ENCODE peak calls at places on chromosomes 16 and 17, in eight cellular contexts. One of them, this sample, is unnamed.

GRCh38 chr16:52843386-52843785 is 209.3 kb downstream of the CHD9NB start:
- DNase-seq in stimulated activated CD4-positive, alpha-beta T cell treated with anti-CD3 and anti-CD28 coated beads, TNF-alpha, amount 100 ng/mL, for 48 hours: no peak
- DNase-seq in endodermal cell: no peak
- DNase-seq in NCI-H146: no peak
- DNase-seq in M059J: no peak
- DNase-seq in stimulated activated CD8-positive, alpha-beta memory T cell treated with anti-CD3 and anti-CD28 coated beads, Interleukin-2, amount 100 ng/mL, for 1 hour: no peak
- DNase-seq in cardiac muscle cell: no peak
- DNase-seq in aorta: no peak
- DNase-seq in this sample: no peak

GRCh38 chr16:85384831-85385462 is 228.2 kb upstream of the GSE1 start:
- DNase-seq in stimulated activated CD4-positive, alpha-beta T cell treated with anti-CD3 and anti-CD28 coated beads, TNF-alpha, amount 100 ng/mL, for 48 hours: no peak
- DNase-seq in endodermal cell: no peak
- DNase-seq in NCI-H146: peak
- DNase-seq in M059J: no peak
- DNase-seq in stimulated activated CD8-positive, alpha-beta memory T cell treated with anti-CD3 and anti-CD28 coated beads, Interleukin-2, amount 100 ng/mL, for 1 hour: no peak
- DNase-seq in cardiac muscle cell: no peak
- DNase-seq in aorta: no peak
- DNase-seq in this sample: no peak

GRCh38 chr17:71486171-71486740 is 634.6 kb upstream of the SOX9 start:
- DNase-seq in stimulated activated CD4-positive, alpha-beta T cell treated with anti-CD3 and anti-CD28 coated beads, TNF-alpha, amount 100 ng/mL, for 48 hours: no peak
- DNase-seq in endodermal cell: no peak
- DNase-seq in NCI-H146: no peak
- DNase-seq in M059J: peak
- DNase-seq in stimulated activated CD8-positive, alpha-beta memory T cell treated with anti-CD3 and anti-CD28 coated beads, Interleukin-2, amount 100 ng/mL, for 1 hour: no peak
- DNase-seq in cardiac muscle cell: no peak
- DNase-seq in aorta: no peak
- DNase-seq in this sample: no peak

GRCh38 chr16:75219838-75220237 is 1.1 kb downstream of the CTRB1 start:
- DNase-seq in stimulated activated CD4-positive, alpha-beta T cell treated with anti-CD3 and anti-CD28 coated beads, TNF-alpha, amount 100 ng/mL, for 48 hours: no peak
- DNase-seq in endodermal cell: no peak
- DNase-seq in NCI-H146: no peak
- DNase-seq in M059J: no peak
- DNase-seq in stimulated activated CD8-positive, alpha-beta memory T cell treated with anti-CD3 and anti-CD28 coated beads, Interleukin-2, amount 100 ng/mL, for 1 hour: no peak
- DNase-seq in cardiac muscle cell: no peak
- DNase-seq in aorta: no peak
- DNase-seq in this sample: no peak

GRCh38 chr17:68322630-68323029 is 31.3 kb downstream of the ARSG start:
- DNase-seq in stimulated activated CD4-positive, alpha-beta T cell treated with anti-CD3 and anti-CD28 coated beads, TNF-alpha, amount 100 ng/mL, for 48 hours: no peak
- DNase-seq in endodermal cell: no peak
- DNase-seq in NCI-H146: no peak
- DNase-seq in M059J: no peak
- DNase-seq in stimulated activated CD8-positive, alpha-beta memory T cell treated with anti-CD3 and anti-CD28 coated beads, Interleukin-2, amount 100 ng/mL, for 1 hour: no peak
- DNase-seq in cardiac muscle cell: no peak
- DNase-seq in aorta: no peak
- DNase-seq in this sample: no peak

GRCh38 chr16:56815721-56816120 is 49.3 kb upstream of the SLC12A3 start:
- DNase-seq in stimulated activated CD4-positive, alpha-beta T cell treated with anti-CD3 and anti-CD28 coated beads, TNF-alpha, amount 100 ng/mL, for 48 hours: no peak
- DNase-seq in endodermal cell: no peak
- DNase-seq in NCI-H146: no peak
- DNase-seq in M059J: no peak
- DNase-seq in stimulated activated CD8-positive, alpha-beta memory T cell treated with anti-CD3 and anti-CD28 coated beads, Interleukin-2, amount 100 ng/mL, for 1 hour: no peak
- DNase-seq in cardiac muscle cell: no peak
- DNase-seq in aorta: no peak
- DNase-seq in this sample: no peak

GRCh38 chr16:17273142-17273561 is 197.6 kb downstream of the XYLT1 start:
- DNase-seq in stimulated activated CD4-positive, alpha-beta T cell treated with anti-CD3 and anti-CD28 coated beads, TNF-alpha, amount 100 ng/mL, for 48 hours: peak
- DNase-seq in endodermal cell: no peak
- DNase-seq in NCI-H146: no peak
- DNase-seq in M059J: peak
- DNase-seq in stimulated activated CD8-positive, alpha-beta memory T cell treated with anti-CD3 and anti-CD28 coated beads, Interleukin-2, amount 100 ng/mL, for 1 hour: no peak
- DNase-seq in cardiac muscle cell: peak
- DNase-seq in aorta: no peak
- DNase-seq in this sample: no peak

GRCh38 chr16:79286646-79287423 is 313.7 kb downstream of the MAF start:
- DNase-seq in stimulated activated CD4-positive, alpha-beta T cell treated with anti-CD3 and anti-CD28 coated beads, TNF-alpha, amount 100 ng/mL, for 48 hours: no peak
- DNase-seq in endodermal cell: peak
- DNase-seq in NCI-H146: peak
- DNase-seq in M059J: no peak
- DNase-seq in stimulated activated CD8-positive, alpha-beta memory T cell treated with anti-CD3 and anti-CD28 coated beads, Interleukin-2, amount 100 ng/mL, for 1 hour: no peak
- DNase-seq in cardiac muscle cell: no peak
- DNase-seq in aorta: no peak
- DNase-seq in this sample: no peak

GRCh38 chr17:65684631-65685030 is 123.2 kb upstream of the AXIN2 start:
- DNase-seq in stimulated activated CD4-positive, alpha-beta T cell treated with anti-CD3 and anti-CD28 coated beads, TNF-alpha, amount 100 ng/mL, for 48 hours: no peak
- DNase-seq in endodermal cell: no peak
- DNase-seq in NCI-H146: no peak
- DNase-seq in M059J: peak
- DNase-seq in stimulated activated CD8-positive, alpha-beta memory T cell treated with anti-CD3 and anti-CD28 coated beads, Interleukin-2, amount 100 ng/mL, for 1 hour: no peak
- DNase-seq in cardiac muscle cell: no peak
- DNase-seq in aorta: no peak
- DNase-seq in this sample: no peak

GRCh38 chr17:55708575-55708974 is 14.1 kb downstream of the TMEM100 start:
- DNase-seq in stimulated activated CD4-positive, alpha-beta T cell treated with anti-CD3 and anti-CD28 coated beads, TNF-alpha, amount 100 ng/mL, for 48 hours: no peak
- DNase-seq in endodermal cell: peak
- DNase-seq in NCI-H146: no peak
- DNase-seq in M059J: no peak
- DNase-seq in stimulated activated CD8-positive, alpha-beta memory T cell treated with anti-CD3 and anti-CD28 coated beads, Interleukin-2, amount 100 ng/mL, for 1 hour: no peak
- DNase-seq in cardiac muscle cell: no peak
- DNase-seq in aorta: no peak
- DNase-seq in this sample: no peak

GRCh38 chr16:29848420-29849297 is 14.4 kb downstream of the CDIPT start:
- DNase-seq in stimulated activated CD4-positive, alpha-beta T cell treated with anti-CD3 and anti-CD28 coated beads, TNF-alpha, amount 100 ng/mL, for 48 hours: peak
- DNase-seq in endodermal cell: peak
- DNase-seq in NCI-H146: peak
- DNase-seq in M059J: peak
- DNase-seq in stimulated activated CD8-positive, alpha-beta memory T cell treated with anti-CD3 and anti-CD28 coated beads, Interleukin-2, amount 100 ng/mL, for 1 hour: peak
- DNase-seq in cardiac muscle cell: peak
- DNase-seq in aorta: peak
- DNase-seq in this sample: peak

GRCh38 chr16:89863741-89864391 is 9.5 kb upstream of the TCF25 start:
- DNase-seq in stimulated activated CD4-positive, alpha-beta T cell treated with anti-CD3 and anti-CD28 coated beads, TNF-alpha, amount 100 ng/mL, for 48 hours: no peak
- DNase-seq in endodermal cell: no peak
- DNase-seq in NCI-H146: no peak
- DNase-seq in M059J: peak
- DNase-seq in stimulated activated CD8-positive, alpha-beta memory T cell treated with anti-CD3 and anti-CD28 coated beads, Interleukin-2, amount 100 ng/mL, for 1 hour: no peak
- DNase-seq in cardiac muscle cell: peak
- DNase-seq in aorta: no peak
- DNase-seq in this sample: no peak

GRCh38 chr17:51427259-51428255 is 167.2 kb downstream of the UTP18 start:
- DNase-seq in stimulated activated CD4-positive, alpha-beta T cell treated with anti-CD3 and anti-CD28 coated beads, TNF-alpha, amount 100 ng/mL, for 48 hours: peak
- DNase-seq in endodermal cell: no peak
- DNase-seq in NCI-H146: no peak
- DNase-seq in M059J: no peak
- DNase-seq in stimulated activated CD8-positive, alpha-beta memory T cell treated with anti-CD3 and anti-CD28 coated beads, Interleukin-2, amount 100 ng/mL, for 1 hour: peak
- DNase-seq in cardiac muscle cell: no peak
- DNase-seq in aorta: no peak
- DNase-seq in this sample: no peak

GRCh38 chr16:71552698-71553503 is 24.0 kb downstream of the TAT start:
- DNase-seq in stimulated activated CD4-positive, alpha-beta T cell treated with anti-CD3 and anti-CD28 coated beads, TNF-alpha, amount 100 ng/mL, for 48 hours: no peak
- DNase-seq in endodermal cell: peak
- DNase-seq in NCI-H146: no peak
- DNase-seq in M059J: no peak
- DNase-seq in stimulated activated CD8-positive, alpha-beta memory T cell treated with anti-CD3 and anti-CD28 coated beads, Interleukin-2, amount 100 ng/mL, for 1 hour: no peak
- DNase-seq in cardiac muscle cell: no peak
- DNase-seq in aorta: no peak
- DNase-seq in this sample: peak

GRCh38 chr16:57522960-57523359 is 13.4 kb downstream of the CCDC102A start:
- DNase-seq in stimulated activated CD4-positive, alpha-beta T cell treated with anti-CD3 and anti-CD28 coated beads, TNF-alpha, amount 100 ng/mL, for 48 hours: no peak
- DNase-seq in endodermal cell: no peak
- DNase-seq in NCI-H146: no peak
- DNase-seq in M059J: no peak
- DNase-seq in stimulated activated CD8-positive, alpha-beta memory T cell treated with anti-CD3 and anti-CD28 coated beads, Interleukin-2, amount 100 ng/mL, for 1 hour: no peak
- DNase-seq in cardiac muscle cell: no peak
- DNase-seq in aorta: no peak
- DNase-seq in this sample: no peak

GRCh38 chr17:38898291-38898679 is 27.1 kb upstream of the LASP1NB start:
- DNase-seq in stimulated activated CD4-positive, alpha-beta T cell treated with anti-CD3 and anti-CD28 coated beads, TNF-alpha, amount 100 ng/mL, for 48 hours: no peak
- DNase-seq in endodermal cell: no peak
- DNase-seq in NCI-H146: no peak
- DNase-seq in M059J: no peak
- DNase-seq in stimulated activated CD8-positive, alpha-beta memory T cell treated with anti-CD3 and anti-CD28 coated beads, Interleukin-2, amount 100 ng/mL, for 1 hour: no peak
- DNase-seq in cardiac muscle cell: no peak
- DNase-seq in aorta: no peak
- DNase-seq in this sample: no peak

GRCh38 chr17:33642002-33642401 is 348.9 kb upstream of the ASIC2 start:
- DNase-seq in stimulated activated CD4-positive, alpha-beta T cell treated with anti-CD3 and anti-CD28 coated beads, TNF-alpha, amount 100 ng/mL, for 48 hours: no peak
- DNase-seq in endodermal cell: peak
- DNase-seq in NCI-H146: no peak
- DNase-seq in M059J: no peak
- DNase-seq in stimulated activated CD8-positive, alpha-beta memory T cell treated with anti-CD3 and anti-CD28 coated beads, Interleukin-2, amount 100 ng/mL, for 1 hour: no peak
- DNase-seq in cardiac muscle cell: no peak
- DNase-seq in aorta: no peak
- DNase-seq in this sample: no peak

GRCh38 chr17:81687770-81688541 is 4.1 kb downstream of the HGS start:
- DNase-seq in stimulated activated CD4-positive, alpha-beta T cell treated with anti-CD3 and anti-CD28 coated beads, TNF-alpha, amount 100 ng/mL, for 48 hours: no peak
- DNase-seq in endodermal cell: peak
- DNase-seq in NCI-H146: no peak
- DNase-seq in M059J: no peak
- DNase-seq in stimulated activated CD8-positive, alpha-beta memory T cell treated with anti-CD3 and anti-CD28 coated beads, Interleukin-2, amount 100 ng/mL, for 1 hour: no peak
- DNase-seq in cardiac muscle cell: no peak
- DNase-seq in aorta: no peak
- DNase-seq in this sample: no peak

GRCh38 chr17:8629371-8630226 is 926 bp downstream of the MYH10 start:
- DNase-seq in stimulated activated CD4-positive, alpha-beta T cell treated with anti-CD3 and anti-CD28 coated beads, TNF-alpha, amount 100 ng/mL, for 48 hours: no peak
- DNase-seq in endodermal cell: peak
- DNase-seq in NCI-H146: peak
- DNase-seq in M059J: peak
- DNase-seq in stimulated activated CD8-positive, alpha-beta memory T cell treated with anti-CD3 and anti-CD28 coated beads, Interleukin-2, amount 100 ng/mL, for 1 hour: no peak
- DNase-seq in cardiac muscle cell: peak
- DNase-seq in aorta: peak
- DNase-seq in this sample: peak

GRCh38 chr17:68176770-68177169 is 71.1 kb upstream of the AMZ2 start:
- DNase-seq in stimulated activated CD4-positive, alpha-beta T cell treated with anti-CD3 and anti-CD28 coated beads, TNF-alpha, amount 100 ng/mL, for 48 hours: no peak
- DNase-seq in endodermal cell: peak
- DNase-seq in NCI-H146: no peak
- DNase-seq in M059J: no peak
- DNase-seq in stimulated activated CD8-positive, alpha-beta memory T cell treated with anti-CD3 and anti-CD28 coated beads, Interleukin-2, amount 100 ng/mL, for 1 hour: no peak
- DNase-seq in cardiac muscle cell: no peak
- DNase-seq in aorta: no peak
- DNase-seq in this sample: no peak

GRCh38 chr17:50626037-50626574 is 8.6 kb upstream of the ABCC3 start:
- DNase-seq in stimulated activated CD4-positive, alpha-beta T cell treated with anti-CD3 and anti-CD28 coated beads, TNF-alpha, amount 100 ng/mL, for 48 hours: peak
- DNase-seq in endodermal cell: peak
- DNase-seq in NCI-H146: peak
- DNase-seq in M059J: peak
- DNase-seq in stimulated activated CD8-positive, alpha-beta memory T cell treated with anti-CD3 and anti-CD28 coated beads, Interleukin-2, amount 100 ng/mL, for 1 hour: peak
- DNase-seq in cardiac muscle cell: peak
- DNase-seq in aorta: peak
- DNase-seq in this sample: peak

This sample was measured in HuH-7.